ENCODE peak calls at places on chromosomes 4 and X, in seven cellular contexts. S, Z, L, P, F, R and C are unnamed samples. For H3K4me1, the result is how much of the 10 kb centered on the place peaks cover.

GRCh38 chr4:126647756-126648396 is 984.9 kb upstream of the INTU start:
- DNase-seq in S (no peak), Z (no peak), L (no peak), P (no peak), F (no peak), R (no peak), C (no peak)

GRCh38 chr4:182286035-182286434 is 42.8 kb downstream of the TENM3 start:
- DNase-seq in S (no peak), Z (no peak), L (no peak), P (no peak), F (no peak), R (no peak), C (no peak)

GRCh38 chrX:386768-387575 is at the start of gene PPP2R3B:
- DNase-seq in S (peak), Z (peak), L (peak), P (peak), F (peak), R (peak), C (peak)

GRCh38 chrX:20217279-20217678 is 49.4 kb downstream of the RPS6KA3 start:
- DNase-seq in S (no peak), Z (no peak), L (no peak), P (peak), F (no peak), R (no peak), C (no peak)

GRCh38 chr4:66091801-66092200 is 421.5 kb upstream of the EPHA5 start:
- DNase-seq in S (no peak), Z (no peak), L (no peak), P (no peak), F (no peak), R (no peak), C (no peak)

GRCh38 chrX:10240918-10241317 is 84.1 kb downstream of the CLCN4 start:
- DNase-seq in S (peak), Z (peak), L (no peak), P (no peak), F (no peak), R (no peak), C (no peak)

GRCh38 chr4:27628609-27629008 is 768.0 kb downstream of the STIM2 start:
- DNase-seq in S (no peak), Z (no peak), L (no peak), P (no peak), F (no peak), R (no peak), C (no peak)

GRCh38 chr4:182916483-182917181 is 554 bp downstream of the DCTD start:
- DNase-seq in S (peak), Z (peak), L (peak), P (peak), F (peak), R (no peak), C (peak)

GRCh38 chr4:41852229-41852628 is 83.0 kb upstream of the TMEM33 start:
- DNase-seq in S (no peak), Z (no peak), L (no peak), P (no peak), F (no peak), R (no peak), C (no peak)

GRCh38 chrX:526295-527224 is 104.0 kb upstream of the SHOX start:
- DNase-seq in S (no peak), Z (no peak), L (no peak), P (peak), F (no peak), R (no peak), C (no peak)

DNA sequence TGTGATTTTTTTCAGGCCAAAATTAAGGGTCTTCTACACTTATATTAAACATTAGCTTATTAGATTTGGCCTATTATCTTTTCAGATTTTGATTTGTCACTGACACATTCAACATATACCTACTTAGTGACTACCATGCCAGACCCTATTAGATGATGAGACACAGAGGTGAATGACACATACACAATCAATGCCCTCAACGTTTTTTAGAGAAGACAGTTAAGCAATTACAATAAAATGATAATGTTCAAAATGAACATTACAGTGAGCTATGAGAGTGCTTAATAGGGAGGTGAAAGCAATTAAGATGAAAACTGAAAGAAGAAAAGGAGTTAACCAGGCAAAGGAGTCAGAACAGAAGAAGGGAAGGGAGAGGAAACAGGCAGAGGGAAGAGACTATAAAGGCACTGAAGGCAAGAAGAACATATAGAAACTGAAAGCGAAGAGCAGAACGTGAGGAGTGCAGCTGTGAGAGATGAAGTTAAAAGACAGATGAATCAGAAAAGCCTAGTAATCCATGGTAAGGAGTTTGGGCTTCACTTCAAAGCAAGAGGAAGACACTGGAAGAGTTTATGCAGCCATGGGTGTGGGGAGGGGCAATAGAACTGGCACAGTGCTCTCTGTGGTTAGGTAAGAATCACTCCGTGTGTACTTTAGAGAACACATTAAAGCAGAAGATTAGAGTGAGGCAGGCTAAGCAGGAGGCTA is 119.0 kb downstream of the REELD1 start:
- DNase-seq in S (no peak), Z (no peak), L (no peak), P (no peak), F (no peak), R (peak), C (no peak)
- H3K4me1 ChIP-seq in S (under half), Z (under half), L (under half), P (half or more), F (under half), R (under half), C (under half)

GRCh38 chr4:55547461-55547770 is 707 bp upstream of the CLOCK start:
- DNase-seq in S (peak), Z (no peak), L (no peak), P (no peak), F (peak), R (no peak), C (no peak)

GRCh38 chr4:55547918-55548317 is 1.2 kb upstream of the CLOCK start:
- DNase-seq in S (no peak), Z (no peak), L (no peak), P (no peak), F (no peak), R (no peak), C (no peak)

GRCh38 chr4:55545681-55546632 is 752 bp downstream of the CLOCK start:
- DNase-seq in S (peak), Z (peak), L (peak), P (peak), F (peak), R (no peak), C (peak)

GRCh38 chr4:55545133-55545532 is 1.6 kb downstream of the CLOCK start:
- DNase-seq in S (no peak), Z (no peak), L (no peak), P (no peak), F (no peak), R (no peak), C (no peak)

GRCh38 chr4:55546633-55547460 is at the start of gene CLOCK:
- DNase-seq in S (peak), Z (peak), L (peak), P (peak), F (peak), R (no peak), C (peak)
- TF ChIP-seq EP300 in S (no peak), Z (no peak), L (no peak), P (no peak), F (no peak), R (no peak), C (no peak)

DNA sequence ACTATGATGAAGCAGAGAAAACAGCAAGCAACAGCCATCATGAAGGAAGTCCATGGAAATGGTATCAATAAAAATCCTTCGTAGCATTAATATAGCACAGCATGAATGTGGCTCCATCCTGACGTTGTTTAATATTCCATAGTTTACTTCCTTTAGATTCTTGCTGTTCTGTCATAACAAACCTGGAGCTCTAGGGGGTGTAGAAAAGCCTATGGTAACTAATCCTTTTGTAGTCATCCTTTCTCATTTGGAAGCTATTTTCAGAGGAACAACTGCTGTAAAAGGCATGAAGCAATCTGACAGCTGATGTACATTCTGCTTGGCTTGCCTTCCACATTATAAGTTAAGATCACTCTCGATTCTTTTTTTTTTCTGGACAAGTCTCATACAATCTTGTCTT is 909 bp downstream of the MYOZ2 start:
- DNase-seq in S (no peak), Z (no peak), L (no peak), P (no peak), F (no peak), R (no peak), C (no peak)
- H3K27ac ChIP-seq in S (no peak), Z (no peak), L (no peak), P (no peak), F (no peak), R (no peak), C (no peak)

GRCh38 chr4:152464030-152464823 is 71.7 kb downstream of the FBXW7 start:
- DNase-seq in S (no peak), Z (no peak), L (no peak), P (no peak), F (no peak), R (no peak), C (no peak)
- H3K4me1 ChIP-seq in S (under half), Z (under half), L (under half), P (under half), F (under half), R (under half), C (under half)

DNA sequence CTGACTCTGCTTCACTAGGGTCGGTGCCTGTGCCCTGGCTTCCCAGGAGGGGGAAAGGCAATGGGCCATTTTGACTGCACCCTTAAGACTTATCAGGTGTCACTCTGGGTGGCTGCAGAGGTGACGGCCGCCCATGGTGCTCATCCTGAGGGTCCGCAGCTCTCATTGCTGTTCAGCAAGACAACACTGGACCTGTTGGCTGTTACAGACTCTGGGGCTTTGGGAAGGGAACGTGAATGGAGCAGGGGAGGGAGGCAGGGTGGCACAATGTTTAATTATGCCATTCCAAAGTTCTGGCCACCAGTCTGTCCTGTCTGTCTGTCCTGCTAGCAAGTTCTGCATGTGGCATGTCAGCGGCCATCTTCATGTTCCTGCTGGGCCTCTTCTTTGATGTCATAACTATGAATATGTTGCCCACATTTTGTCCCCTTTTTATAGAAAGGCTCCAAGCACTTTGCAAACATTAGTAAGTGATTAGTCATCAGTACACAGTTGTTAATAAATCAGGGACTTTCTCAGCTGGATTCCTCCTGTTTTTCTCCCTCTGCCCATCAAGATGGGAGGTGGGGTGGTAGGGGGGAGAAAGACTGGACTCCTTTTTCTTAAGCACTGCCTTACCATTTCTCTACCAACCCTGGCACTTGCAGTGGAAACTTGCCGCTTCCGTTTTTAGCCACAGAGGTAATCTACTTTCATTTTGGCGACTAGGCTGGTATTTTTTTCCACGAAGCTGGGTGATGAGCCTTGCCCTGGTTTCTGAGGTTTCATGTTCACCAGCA is 88.7 kb upstream of the TRIM2 start:
- DNase-seq in S (no peak), Z (no peak), L (no peak), P (peak), F (no peak), R (peak), C (no peak)
- TF ChIP-seq EP300 in S (no peak), Z (no peak), L (no peak), P (no peak), F (no peak), R (no peak), C (no peak)